ENCODE peak calls at places on chromosomes 5 and 9, in four cellular contexts. One of them, this sample, is unnamed.

GRCh38 chr5:68883441-68883840 is 210.4 kb upstream of the SLC30A5 start:
- DNase-seq in amniotic stem cell: no peak
- DNase-seq in activated CD8-positive, alpha-beta memory T cell treated with anti-CD3 and anti-CD28 coated beads for 1 hour: no peak
- DNase-seq in glutamatergic neuron: no peak
- DNase-seq in this sample: no peak

GRCh38 chr9:19618816-19619215 is 170.0 kb downstream of the SLC24A2 start:
- DNase-seq in amniotic stem cell: no peak
- DNase-seq in activated CD8-positive, alpha-beta memory T cell treated with anti-CD3 and anti-CD28 coated beads for 1 hour: no peak
- DNase-seq in glutamatergic neuron: no peak
- DNase-seq in this sample: no peak

GRCh38 chr5:21181726-21182125 is 1193.7 kb upstream of the CDH18 start:
- DNase-seq in amniotic stem cell: no peak
- DNase-seq in activated CD8-positive, alpha-beta memory T cell treated with anti-CD3 and anti-CD28 coated beads for 1 hour: no peak
- DNase-seq in glutamatergic neuron: no peak
- DNase-seq in this sample: no peak

GRCh38 chr5:111135406-111135805 is 43.3 kb downstream of the WDR36 start:
- DNase-seq in amniotic stem cell: no peak
- DNase-seq in activated CD8-positive, alpha-beta memory T cell treated with anti-CD3 and anti-CD28 coated beads for 1 hour: no peak
- DNase-seq in glutamatergic neuron: no peak
- DNase-seq in this sample: no peak

GRCh38 chr9:4678679-4679267 is 596 bp upstream of the CDC37L1 start:
- DNase-seq in amniotic stem cell: no peak
- DNase-seq in activated CD8-positive, alpha-beta memory T cell treated with anti-CD3 and anti-CD28 coated beads for 1 hour: no peak
- DNase-seq in glutamatergic neuron: no peak
- DNase-seq in this sample: no peak

GRCh38 chr5:177516601-177517568 is at the start of gene DDX41:
- DNase-seq in amniotic stem cell: peak; percentile 97
- DNase-seq in activated CD8-positive, alpha-beta memory T cell treated with anti-CD3 and anti-CD28 coated beads for 1 hour: peak; percentile 87
- DNase-seq in glutamatergic neuron: peak; percentile 97
- DNase-seq in this sample: peak; percentile 97

GRCh38 chr9:116078640-116079039 is 75.0 kb upstream of the PAPPA start:
- DNase-seq in amniotic stem cell: no peak
- DNase-seq in activated CD8-positive, alpha-beta memory T cell treated with anti-CD3 and anti-CD28 coated beads for 1 hour: no peak
- DNase-seq in glutamatergic neuron: no peak
- DNase-seq in this sample: no peak

GRCh38 chr9:117355542-117355941 is 59.3 kb downstream of the ASTN2 start:
- DNase-seq in amniotic stem cell: no peak
- DNase-seq in activated CD8-positive, alpha-beta memory T cell treated with anti-CD3 and anti-CD28 coated beads for 1 hour: no peak
- DNase-seq in glutamatergic neuron: peak; percentile 25
- DNase-seq in this sample: no peak

GRCh38 chr9:37413311-37413710 is 9.2 kb upstream of the GRHPR start:
- DNase-seq in amniotic stem cell: peak; percentile 6
- DNase-seq in activated CD8-positive, alpha-beta memory T cell treated with anti-CD3 and anti-CD28 coated beads for 1 hour: no peak
- DNase-seq in glutamatergic neuron: no peak
- DNase-seq in this sample: no peak

GRCh38 chr9:4596165-4596922 is 65.8 kb upstream of the PLPP6 start:
- DNase-seq in amniotic stem cell: no peak
- DNase-seq in activated CD8-positive, alpha-beta memory T cell treated with anti-CD3 and anti-CD28 coated beads for 1 hour: no peak
- DNase-seq in glutamatergic neuron: no peak
- DNase-seq in this sample: peak; percentile 50

GRCh38 chr5:37552770-37553719 is 173.9 kb downstream of the WDR70 start:
- DNase-seq in amniotic stem cell: peak; percentile 57
- DNase-seq in activated CD8-positive, alpha-beta memory T cell treated with anti-CD3 and anti-CD28 coated beads for 1 hour: no peak
- DNase-seq in glutamatergic neuron: no peak
- DNase-seq in this sample: no peak

GRCh38 chr5:151694035-151694485 is 7.3 kb upstream of the SPARC start:
- DNase-seq in amniotic stem cell: no peak
- DNase-seq in activated CD8-positive, alpha-beta memory T cell treated with anti-CD3 and anti-CD28 coated beads for 1 hour: no peak
- DNase-seq in glutamatergic neuron: no peak
- DNase-seq in this sample: no peak

GRCh38 chr9:114273461-114273881 is 49.4 kb upstream of the ORM1 start:
- DNase-seq in amniotic stem cell: no peak
- DNase-seq in activated CD8-positive, alpha-beta memory T cell treated with anti-CD3 and anti-CD28 coated beads for 1 hour: no peak
- DNase-seq in glutamatergic neuron: peak; percentile 17
- DNase-seq in this sample: no peak

GRCh38 chr5:74320526-74320925 is 320.0 kb downstream of the ENC1 start:
- DNase-seq in amniotic stem cell: no peak
- DNase-seq in activated CD8-positive, alpha-beta memory T cell treated with anti-CD3 and anti-CD28 coated beads for 1 hour: no peak
- DNase-seq in glutamatergic neuron: no peak
- DNase-seq in this sample: no peak

GRCh38 chr9:133979124-133979920 is 12.8 kb downstream of the VAV2 start:
- DNase-seq in amniotic stem cell: no peak
- DNase-seq in activated CD8-positive, alpha-beta memory T cell treated with anti-CD3 and anti-CD28 coated beads for 1 hour: no peak
- DNase-seq in glutamatergic neuron: peak; percentile 47
- DNase-seq in this sample: no peak

GRCh38 chr5:137836997-137837396 is 30.7 kb upstream of the MYOT start:
- DNase-seq in amniotic stem cell: no peak
- DNase-seq in activated CD8-positive, alpha-beta memory T cell treated with anti-CD3 and anti-CD28 coated beads for 1 hour: no peak
- DNase-seq in glutamatergic neuron: no peak
- DNase-seq in this sample: no peak

GRCh38 chr9:70672136-70672535 is 257.7 kb upstream of the KLF9 start:
- DNase-seq in amniotic stem cell: no peak
- DNase-seq in activated CD8-positive, alpha-beta memory T cell treated with anti-CD3 and anti-CD28 coated beads for 1 hour: no peak
- DNase-seq in glutamatergic neuron: no peak
- DNase-seq in this sample: no peak

GRCh38 chr5:35233121-35233520 is 2.8 kb upstream of the PRLR start:
- DNase-seq in amniotic stem cell: no peak
- DNase-seq in activated CD8-positive, alpha-beta memory T cell treated with anti-CD3 and anti-CD28 coated beads for 1 hour: no peak
- DNase-seq in glutamatergic neuron: no peak
- DNase-seq in this sample: no peak

GRCh38 chr5:172453986-172454354 is 355 bp downstream of the SH3PXD2B start:
- DNase-seq in amniotic stem cell: no peak
- DNase-seq in activated CD8-positive, alpha-beta memory T cell treated with anti-CD3 and anti-CD28 coated beads for 1 hour: no peak
- DNase-seq in glutamatergic neuron: peak; percentile 72
- DNase-seq in this sample: no peak

GRCh38 chr9:132082188-132082587 is 2.5 kb upstream of the MED27 start:
- DNase-seq in amniotic stem cell: no peak
- DNase-seq in activated CD8-positive, alpha-beta memory T cell treated with anti-CD3 and anti-CD28 coated beads for 1 hour: no peak
- DNase-seq in glutamatergic neuron: no peak
- DNase-seq in this sample: no peak

This sample was measured in naive thymus-derived CD8-positive, alpha-beta T cell.